ENCODE peak calls at places on chromosome 17, in eight cellular contexts. Z, A, J, I, D, E, C and L are unnamed samples.

GRCh38 chr17:57255776-57256681 is at the start of gene MSI2:
- DNase-seq in Z (peak), A (peak), J (peak), I (peak), D (peak), E (peak), C (peak), L (no peak)

GRCh38 chr17:81930142-81931125 is 2.9 kb upstream of the MAFG start:
- DNase-seq in Z (no peak), A (no peak), J (no peak), I (no peak), D (no peak), E (no peak), C (peak), L (no peak)

GRCh38 chr17:19006698-19007097 is 2.1 kb upstream of the FAM83G start:
- DNase-seq in Z (no peak), A (no peak), J (no peak), I (no peak), D (no peak), E (no peak), C (no peak), L (no peak)

GRCh38 chr17:40974366-40974765 is 7.6 kb upstream of the KRT39 start:
- DNase-seq in Z (no peak), A (no peak), J (no peak), I (no peak), D (no peak), E (no peak), C (no peak), L (no peak)

GRCh38 chr17:63142836-63143235 is 176.8 kb downstream of the TANC2 start:
- DNase-seq in Z (no peak), A (no peak), J (no peak), I (no peak), D (no peak), E (no peak), C (no peak), L (no peak)

GRCh38 chr17:33730131-33730530 is 437.0 kb upstream of the ASIC2 start:
- DNase-seq in Z (no peak), A (no peak), J (no peak), I (no peak), D (no peak), E (no peak), C (no peak), L (no peak)

GRCh38 chr17:43175213-43176118 is 4.5 kb downstream of the NBR1 start:
- DNase-seq in Z (no peak), A (peak), J (no peak), I (no peak), D (no peak), E (no peak), C (no peak), L (no peak)

GRCh38 chr17:55814377-55814776 is 63.5 kb downstream of the PCTP start:
- DNase-seq in Z (no peak), A (no peak), J (no peak), I (no peak), D (no peak), E (no peak), C (no peak), L (no peak)

GRCh38 chr17:55273579-55274370 is 9.0 kb downstream of the HLF start:
- DNase-seq in Z (no peak), A (no peak), J (no peak), I (no peak), D (no peak), E (no peak), C (peak), L (no peak)

GRCh38 chr17:62670202-62670821 is 42.8 kb downstream of the MRC2 start:
- DNase-seq in Z (no peak), A (no peak), J (no peak), I (peak), D (peak), E (no peak), C (peak), L (no peak)

GRCh38 chr17:7615265-7615747 is 609 bp upstream of the FXR2 start:
- DNase-seq in Z (no peak), A (no peak), J (no peak), I (no peak), D (no peak), E (no peak), C (no peak), L (no peak)

GRCh38 chr17:79116575-79117368 is 42.1 kb downstream of the ENGASE start:
- DNase-seq in Z (no peak), A (peak), J (no peak), I (no peak), D (no peak), E (no peak), C (no peak), L (no peak)

GRCh38 chr17:37770631-37771518 is 26.0 kb upstream of the HNF1B start:
- DNase-seq in Z (peak), A (peak), J (peak), I (no peak), D (peak), E (no peak), C (no peak), L (peak)

GRCh38 chr17:82726427-82726826 is 9.0 kb upstream of the FN3K start:
- DNase-seq in Z (no peak), A (no peak), J (no peak), I (no peak), D (no peak), E (no peak), C (no peak), L (no peak)

GRCh38 chr17:29595107-29595942 is 2.4 kb downstream of the ANKRD13B start:
- DNase-seq in Z (no peak), A (no peak), J (no peak), I (no peak), D (no peak), E (no peak), C (no peak), L (no peak)

GRCh38 chr17:64533784-64534183 is 27.0 kb downstream of the CEP95 start:
- DNase-seq in Z (no peak), A (no peak), J (no peak), I (no peak), D (no peak), E (no peak), C (no peak), L (no peak)

GRCh38 chr17:49972486-49973270 is 3.7 kb downstream of the DLX4 start:
- DNase-seq in Z (no peak), A (no peak), J (no peak), I (no peak), D (no peak), E (no peak), C (no peak), L (no peak)

GRCh38 chr17:266219-266618 is 84.8 kb upstream of the DOC2B start:
- DNase-seq in Z (no peak), A (no peak), J (no peak), I (peak), D (no peak), E (no peak), C (peak), L (no peak)

GRCh38 chr17:9307313-9307998 is 268.2 kb downstream of the STX8 start:
- DNase-seq in Z (no peak), A (peak), J (no peak), I (no peak), D (no peak), E (no peak), C (no peak), L (peak)

GRCh38 chr17:63675607-63676539 is 24.1 kb downstream of the LIMD2 start:
- DNase-seq in Z (peak), A (peak), J (no peak), I (peak), D (peak), E (no peak), C (peak), L (no peak)

GRCh38 chr17:42521036-42521435 is 15.0 kb upstream of the NAGLU start:
- DNase-seq in Z (no peak), A (peak), J (no peak), I (peak), D (no peak), E (no peak), C (no peak), L (no peak)

GRCh38 chr17:40348562-40349476 is 15.7 kb downstream of the GJD3 start:
- DNase-seq in Z (no peak), A (no peak), J (no peak), I (no peak), D (no peak), E (no peak), C (peak), L (no peak)

GRCh38 chr17:10021239-10021638 is 116.2 kb upstream of the RCVRN start:
- DNase-seq in Z (no peak), A (no peak), J (no peak), I (no peak), D (no peak), E (no peak), C (peak), L (no peak)